ENCODE peak calls at places on chromosome 10, in six cellular contexts. Z, S, Y, W, R and N are unnamed samples.

GRCh38 chr10:124381011-124381591 is 37.6 kb downstream of the OAT start:
- DNase-seq in S (no peak), W (no peak), Y (no peak), Z (no peak), R (no peak), N (no peak)

GRCh38 chr10:119309423-119309770 is 102.0 kb downstream of the GRK5 start:
- DNase-seq in R (no peak), Z (no peak), Y (no peak), S (no peak), W (no peak), N (no peak)

GRCh38 chr10:118844731-118845573 is 90.2 kb upstream of the CACUL1 start:
- DNase-seq in Z (no peak), R (no peak), Y (no peak), S (no peak), W (no peak), N (no peak)

GRCh38 chr10:6239213-6239991 is 36.7 kb downstream of the PFKFB3 start:
- DNase-seq in R (peak; percentile 82), Z (no peak), Y (peak; percentile 21), W (peak; percentile 61), S (no peak), N (peak; percentile 95)

GRCh38 chr10:68633816-68634466 is 73.8 kb downstream of the TET1 start:
- DNase-seq in R (no peak), S (no peak), W (no peak), Y (no peak), Z (no peak), N (no peak)

GRCh38 chr10:74987339-74988054 is 124.0 kb upstream of the SAMD8 start:
- DNase-seq in R (no peak), Z (no peak), Y (no peak), W (no peak), S (no peak), N (no peak)

GRCh38 chr10:123772645-123773508 is 106.7 kb downstream of the GPR26 start:
- DNase-seq in S (no peak), Y (no peak), R (no peak), W (no peak), Z (no peak), N (no peak)

GRCh38 chr10:80896959-80897358 is 359.3 kb downstream of the SH2D4B start:
- DNase-seq in W (no peak), Y (no peak), R (no peak), Z (no peak), S (no peak), N (peak; percentile 2)

GRCh38 chr10:97676770-97677581 is 10.1 kb downstream of the AVPI1 start:
- DNase-seq in Y (peak; percentile 11), S (peak; percentile 20), R (peak; percentile 60), W (peak; percentile 31), Z (peak; percentile 50), N (peak; percentile 31)

GRCh38 chr10:131193923-131194322 is 117.6 kb downstream of the TCERG1L start:
- DNase-seq in Y (no peak), S (no peak), Z (no peak), R (no peak), W (no peak), N (no peak)

GRCh38 chr10:71952745-71953144 is 11.4 kb upstream of the CHST3 start:
- DNase-seq in S (no peak), W (no peak), Z (no peak), Y (no peak), R (no peak), N (no peak)

GRCh38 chr10:123995461-123996131 is 97.8 kb downstream of the CHST15 start:
- DNase-seq in Y (no peak), Z (peak; percentile 58), R (peak; percentile 60), S (no peak), W (no peak), N (peak; percentile 94)

GRCh38 chr10:93826355-93826754 is 67.4 kb upstream of the SLC35G1 start:
- DNase-seq in Z (no peak), Y (no peak), S (no peak), W (no peak), R (no peak), N (no peak)

GRCh38 chr10:31741473-31741872 is 187.2 kb downstream of the ARHGAP12 start:
- DNase-seq in Z (no peak), S (no peak), Y (no peak), W (no peak), R (no peak), N (no peak)

GRCh38 chr10:115432188-115432819 is 339.1 kb downstream of the ATRNL1 start:
- DNase-seq in R (peak; percentile 33), W (no peak), S (no peak), Y (no peak), Z (no peak), N (no peak)

GRCh38 chr10:7527468-7527867 is 116.6 kb upstream of the SFMBT2 start:
- DNase-seq in W (no peak), S (no peak), R (no peak), Y (no peak), Z (no peak), N (no peak)

GRCh38 chr10:90504172-90504571 is 353.7 kb downstream of the HTR7 start:
- DNase-seq in Y (no peak), Z (no peak), S (no peak), R (no peak), W (no peak), N (no peak)

GRCh38 chr10:10730644-10731043 is 287.0 kb upstream of the CELF2 start:
- DNase-seq in Y (no peak), S (no peak), Z (no peak), W (no peak), R (no peak), N (no peak)

GRCh38 chr10:1631282-1631681 is 106.0 kb downstream of the ADARB2 start:
- DNase-seq in W (no peak), Y (no peak), R (no peak), S (no peak), Z (no peak), N (no peak)

GRCh38 chr10:133441780-133442179 is 12.0 kb upstream of the SCART1 start:
- DNase-seq in S (no peak), Y (no peak), Z (no peak), R (no peak), W (peak; percentile 9), N (no peak)

GRCh38 chr10:69716711-69717560 is 84.8 kb upstream of the COL13A1 start:
- DNase-seq in Y (peak; percentile 38), W (peak; percentile 33), R (peak; percentile 58), Z (no peak), S (peak; percentile 65), N (peak; percentile 49)